ENCODE peak calls at places on chromosomes 3 and 15, in ten cellular contexts. T is endodermal cell; J is suprapubic skin; I is heart right ventricle; G is GM23338; O is effector memory CD4-positive, alpha-beta T cell; U is GM23248; E is CD4-positive, alpha-beta memory T cell; D is mammary epithelial cell; K is A549. R is an unnamed sample. For H3K4me1, the result is how much of the 10 kb centered on the place peaks cover.

GRCh38 chr3:5274116-5274515 is 86.6 kb downstream of the EDEM1 start:
- DNase-seq in U (no peak), E (no peak), K (no peak), I (no peak), D (no peak), J (no peak), T (no peak), O (no peak), G (no peak), R (no peak)

GRCh38 chr3:177427096-177427495 is 229.8 kb upstream of the TBL1XR1 start:
- DNase-seq in K (no peak), G (no peak), D (no peak), T (no peak), J (no peak), I (no peak), E (peak), U (no peak), O (no peak), R (no peak)

GRCh38 chr3:66095295-66096001 is 56.7 kb upstream of the MAGI1 start:
- DNase-seq in G (no peak), K (no peak), T (no peak), E (no peak), O (no peak), U (peak), D (no peak), I (no peak), J (no peak), R (no peak)

GRCh38 chr3:141308588-141309218 is 59.6 kb upstream of the ZBTB38 start:
- DNase-seq in U (peak), I (peak), O (no peak), G (peak), T (peak), K (peak), J (no peak), D (peak), E (no peak), R (peak)

GRCh38 chr3:63912768-63913588 is 795 bp upstream of the SCAANT1 start:
- DNase-seq in G (peak), J (peak), K (peak), D (peak), U (peak), I (peak), E (peak), T (peak), O (peak), R (peak)

GRCh38 chr3:138397983-138398382 is 36.4 kb upstream of the ESYT3 start:
- DNase-seq in J (no peak), O (no peak), I (no peak), U (no peak), K (no peak), T (peak), E (no peak), G (no peak), D (no peak), R (no peak)

GRCh38 chr3:158808697-158809096 is 6.8 kb downstream of the MFSD1 start:
- DNase-seq in K (no peak), G (no peak), U (peak), I (no peak), J (no peak), O (no peak), D (peak), E (no peak), T (no peak), R (no peak)

GRCh38 chr3:149368201-149368849 is 9.1 kb downstream of the TM4SF1 start:
- DNase-seq in K (peak), T (no peak), D (peak), J (no peak), I (no peak), O (no peak), E (no peak), G (no peak), U (peak), R (no peak)

GRCh38 chr15:55741592-55742497 is 1.1 kb downstream of the PRTG start:
- DNase-seq in U (no peak), O (no peak), G (peak), T (peak), D (peak), J (no peak), K (peak), E (no peak), I (peak), R (peak)

GRCh38 chr3:36700537-36701248 is 63.7 kb downstream of the DCLK3 start:
- DNase-seq in G (peak), J (no peak), K (peak), D (peak), I (peak), O (peak), T (peak), E (peak), U (peak), R (peak)

GRCh38 chr15:63995789-63996188 is 50.5 kb downstream of the DAPK2 start:
- DNase-seq in O (no peak), G (no peak), K (no peak), E (no peak), U (no peak), I (no peak), T (no peak), J (no peak), D (no peak), R (no peak)

GRCh38 chr3:105674437-105675065 is 194.3 kb downstream of the CBLB start:
- DNase-seq in E (no peak), J (no peak), O (no peak), D (no peak), U (no peak), I (peak), T (no peak), K (no peak), G (no peak), R (no peak)

GRCh38 chr15:81914734-81915234 is 131.0 kb downstream of the MEX3B start:
- DNase-seq in G (no peak), D (no peak), E (no peak), J (no peak), T (no peak), O (no peak), K (no peak), I (peak), U (no peak), R (no peak)

GRCh38 chr3:127678611-127679533 is 6.1 kb downstream of the ABTB1 start:
- DNase-seq in D (peak), T (peak), E (no peak), G (no peak), I (no peak), U (no peak), K (no peak), J (peak), O (no peak), R (peak)

GRCh38 chr3:19798324-19798723 is 135.7 kb downstream of the EFHB start:
- DNase-seq in U (no peak), T (no peak), I (no peak), D (no peak), G (no peak), J (no peak), K (no peak), O (no peak), E (no peak), R (no peak)

GRCh38 chr15:64092864-64093626 is 593 bp downstream of the CIAO2A start:
- DNase-seq in E (peak), G (peak), O (no peak), J (no peak), I (peak), T (peak), D (peak), U (peak), K (peak), R (no peak)

GRCh38 chr3:67691207-67691606 is 36.8 kb upstream of the SUCLG2 start:
- DNase-seq in G (no peak), J (no peak), D (no peak), T (no peak), E (no peak), I (no peak), O (no peak), U (no peak), K (no peak), R (no peak)

GRCh38 chr3:25904248-25904647 is 114.4 kb downstream of the OXSM start:
- DNase-seq in I (peak), T (peak), U (no peak), G (peak), D (no peak), J (no peak), E (no peak), K (no peak), O (no peak), R (no peak)

GRCh38 chr3:195258449-195259145 is 12.4 kb downstream of the XXYLT1 start:
- DNase-seq in K (no peak), T (peak), J (no peak), O (no peak), U (no peak), E (peak), I (no peak), G (no peak), D (no peak), R (peak)

GRCh38 chr3:55880357-55880756 is 393.3 kb upstream of the WNT5A start:
- DNase-seq in E (no peak), D (peak), U (no peak), J (no peak), O (no peak), I (no peak), G (no peak), T (no peak), K (no peak), R (no peak)

GRCh38 chr3:12420393-12420792 is 63.9 kb upstream of the TSEN2 start:
- DNase-seq in O (no peak), I (no peak), E (no peak), K (no peak), D (no peak), U (peak), J (no peak), T (no peak), G (no peak), R (no peak)

GRCh38 chr15:98442379-98442833 is 205.9 kb upstream of the IGF1R start:
- DNase-seq in O (no peak), G (peak), K (peak), J (no peak), U (peak), D (peak), T (peak), E (peak), I (no peak), R (no peak)

GRCh38 chr3:75906555-75907112 is 121.3 kb upstream of the ZNF717 start:
- DNase-seq in K (no peak), E (no peak), O (no peak), G (peak), J (no peak), U (peak), T (peak), D (peak), I (no peak), R (peak)

GRCh38 chr3:188301147-188301546 is 147.2 kb downstream of the LPP start:
- DNase-seq in I (no peak), T (no peak), E (no peak), K (no peak), J (no peak), D (no peak), U (no peak), O (no peak), G (peak), R (no peak)
- H3K4me1 ChIP-seq in I (half or more), T (under half), E (under half), K (half or more), J (under half), D (under half), U (under half), O (under half), G (half or more), R (under half)

GRCh38 chr3:50256978-50257890 is 11.7 kb upstream of the SEMA3B start:
- DNase-seq in D (no peak), K (peak), T (peak), O (no peak), I (no peak), U (peak), J (no peak), G (peak), E (no peak), R (no peak)

GRCh38 chr3:50255251-50255615 is 13.7 kb upstream of the SEMA3B start:
- DNase-seq in U (no peak), O (no peak), I (no peak), G (no peak), T (no peak), J (no peak), K (no peak), E (no peak), D (peak), R (no peak)

GRCh38 chr3:50251220-50251619 is 15.2 kb downstream of the GNAI2 start:
- DNase-seq in U (peak), D (peak), E (no peak), G (no peak), K (peak), I (no peak), J (no peak), T (no peak), O (no peak), R (no peak)

GRCh38 chr3:50257990-50258389 is 11.0 kb upstream of the SEMA3B start:
- DNase-seq in U (no peak), T (no peak), K (no peak), J (no peak), E (no peak), O (no peak), I (no peak), G (no peak), D (no peak), R (no peak)

DNA sequence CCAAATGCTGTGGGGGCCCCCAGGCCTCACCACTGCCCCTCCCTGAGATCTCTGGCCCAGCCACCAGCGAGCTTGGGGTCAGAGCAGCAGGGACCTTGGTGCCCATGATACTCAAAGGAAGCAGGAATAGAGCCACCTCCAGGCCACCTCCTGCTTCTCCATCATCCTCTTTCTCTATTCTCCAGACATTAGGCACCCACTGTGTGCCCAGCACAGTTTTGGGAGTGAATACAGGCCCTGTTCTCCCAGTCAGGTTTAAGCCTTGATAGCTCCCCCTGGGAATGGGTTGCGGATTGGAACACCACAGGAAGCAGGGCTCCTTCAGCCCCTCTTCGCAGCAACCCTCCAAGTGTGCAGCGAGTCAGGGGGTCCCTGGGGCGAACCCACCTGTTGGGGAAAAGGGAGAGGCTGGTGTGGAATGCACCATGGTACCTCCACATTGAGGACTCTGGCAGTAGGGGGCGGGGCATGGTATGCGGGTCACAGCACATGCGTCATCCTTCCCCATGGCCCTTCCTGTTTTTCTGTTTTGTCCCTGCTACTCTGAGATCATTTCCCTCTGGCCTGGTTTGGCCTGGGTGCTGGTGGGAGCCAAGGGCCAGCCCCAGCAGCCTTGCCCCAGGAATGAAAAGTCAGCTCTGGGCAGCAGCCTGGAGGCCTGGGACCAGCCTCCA is 14.2 kb upstream of the SEMA3B start:
- DNase-seq in E (no peak), K (no peak), U (peak), G (peak), I (peak), D (peak), J (peak), T (peak), O (no peak), R (peak)
- H3K4me3 ChIP-seq in E (no peak), K (no peak), U (no peak), G (no peak), I (no peak), D (no peak), J (no peak), T (no peak), O (no peak), R (no peak)

DNA sequence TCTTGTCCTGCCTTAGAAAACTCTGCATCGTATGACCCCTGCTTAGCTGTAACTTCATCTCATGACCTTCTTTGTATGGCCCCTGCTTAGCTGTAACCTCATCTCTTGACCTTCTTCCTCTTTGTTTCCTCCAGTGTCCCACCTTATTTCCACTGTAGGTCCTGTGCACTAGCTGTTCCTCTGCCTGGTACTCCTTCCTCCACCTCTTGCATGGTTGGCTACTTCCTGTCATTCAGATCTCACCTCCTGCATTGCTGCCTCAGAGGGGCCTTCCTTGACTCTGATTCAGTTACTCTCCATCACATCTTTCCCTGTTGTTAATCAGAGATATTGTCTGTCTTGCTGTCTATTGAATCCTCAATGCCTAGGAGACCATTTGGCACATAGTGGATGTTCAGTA is 63.2 kb downstream of the PDE8A start:
- DNase-seq in O (no peak), K (no peak), E (no peak), G (no peak), I (no peak), U (no peak), D (no peak), T (no peak), J (no peak), R (no peak)
- H3K27ac ChIP-seq in O (no peak), K (peak), E (no peak), G (no peak), I (peak), U (no peak), D (no peak), T (no peak), J (no peak), R (no peak)

DNA sequence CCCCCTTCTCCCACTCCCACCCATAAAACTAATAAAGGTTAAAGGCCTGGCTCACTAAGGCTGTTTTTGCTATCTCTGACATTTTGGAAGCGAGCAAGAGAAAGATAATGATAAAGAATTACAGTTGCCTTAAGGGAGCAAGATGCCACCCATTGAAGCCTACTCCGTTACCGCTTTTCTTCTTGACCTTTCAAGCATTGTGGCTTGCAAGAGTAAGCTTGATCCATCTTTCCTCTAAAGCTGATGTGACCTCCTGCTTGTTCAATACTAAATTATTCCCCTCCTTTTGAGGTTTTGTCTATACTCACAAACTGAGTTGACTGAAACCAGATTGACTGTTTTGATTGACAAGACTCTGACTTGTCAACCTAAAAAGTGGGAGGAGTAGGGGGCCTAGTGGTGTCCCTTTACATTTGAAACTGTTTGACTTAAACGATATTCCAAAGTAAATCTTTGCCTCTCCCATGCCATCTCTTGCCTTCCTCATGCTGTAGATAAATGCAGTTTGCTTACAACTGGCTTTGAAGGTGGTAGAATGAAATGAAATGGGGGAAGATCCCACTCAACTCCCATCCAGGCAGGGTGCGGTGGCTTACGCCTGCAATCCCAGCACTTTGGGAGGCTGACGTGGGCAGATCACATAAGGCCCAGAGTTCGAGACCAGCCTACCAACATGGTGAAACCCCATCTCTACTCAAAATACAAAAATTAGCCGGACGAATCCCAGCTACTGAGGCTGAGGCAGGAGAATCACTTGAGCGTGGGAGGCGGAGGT is 8.0 kb downstream of the TRIM71 start:
- DNase-seq in G (peak), O (no peak), J (no peak), T (no peak), K (no peak), I (no peak), D (no peak), U (no peak), E (no peak), R (no peak)
- H3K4me1 ChIP-seq in G (half or more), O (under half), J (under half), T (under half), K (under half), I (under half), D (under half), U (under half), E (under half), R (under half)

DNA sequence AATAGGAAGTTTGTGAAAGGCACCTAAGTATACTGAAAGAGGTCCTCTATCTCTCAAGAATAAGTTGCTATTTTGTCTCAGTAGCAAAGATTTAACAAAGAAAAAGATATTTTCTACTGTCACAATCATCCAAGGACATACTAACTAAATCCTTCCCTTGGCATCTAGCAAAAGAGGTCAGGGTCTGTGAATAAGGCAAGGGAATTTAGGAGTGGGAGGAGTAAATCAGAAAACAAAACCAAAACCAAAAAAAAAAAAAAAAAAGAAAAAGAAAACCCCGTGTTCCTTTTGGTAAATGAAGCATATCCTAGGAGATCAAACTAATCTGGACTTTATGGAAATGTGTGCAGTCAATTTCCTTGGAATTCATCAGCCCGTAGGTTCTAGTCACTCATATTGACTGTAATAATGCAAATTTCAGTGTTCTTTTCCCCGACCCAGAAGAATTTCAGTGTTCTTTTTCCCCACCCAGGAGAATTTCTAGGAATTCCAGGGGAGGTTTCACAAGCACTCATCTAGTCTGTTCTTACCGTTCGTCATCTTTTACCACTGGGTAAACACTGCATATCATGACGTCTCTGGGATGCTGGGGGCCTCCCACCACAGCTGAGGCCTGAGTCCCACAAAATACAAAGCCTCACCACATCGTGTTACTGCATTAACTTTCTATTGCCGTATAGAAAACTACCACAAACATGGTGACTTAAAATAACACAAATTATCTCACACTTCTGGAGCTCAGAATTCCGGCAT is 113.8 kb upstream of the CCDC54 start:
- DNase-seq in D (no peak), J (no peak), G (no peak), I (no peak), E (no peak), T (no peak), K (no peak), U (no peak), O (no peak), R (no peak)
- H3K4me3 ChIP-seq in D (no peak), J (no peak), G (no peak), I (no peak), E (no peak), T (no peak), K (no peak), U (peak), O (peak), R (peak)